ENCODE peak calls at places on chromosomes 16 and 17, in four cellular contexts. E is stimulated activated CD4-positive, alpha-beta T cell treated with anti-CD3 and anti-CD28 coated beads, Interleukin-15, amount 100 ng/mL, for 1 hour; R is pons; L is T-helper 1 cell. I is an unnamed sample.

GRCh38 chr17:3768786-3769185 is 32.2 kb downstream of the ITGAE start:
- DNase-seq in E (no peak), R (no peak), L (no peak), I (peak; percentile 48)

GRCh38 chr16:75471723-75472634 is 7.5 kb upstream of the TMEM170A start:
- DNase-seq in R (peak; percentile 86), E (peak; percentile 7), L (peak; percentile 32), I (peak; percentile 17)

GRCh38 chr17:42111901-42112551 is 488 bp downstream of the DHX58 start:
- DNase-seq in R (peak; percentile 29), E (no peak), L (peak; percentile 34), I (peak; percentile 74)

GRCh38 chr16:27642753-27643152 is 92.8 kb downstream of the KATNIP start:
- DNase-seq in L (no peak), E (no peak), R (peak; percentile 5), I (no peak)

GRCh38 chr16:76500006-76500405 is 222.8 kb downstream of the CNTNAP4 start:
- DNase-seq in L (no peak), E (no peak), R (no peak), I (peak; percentile 69)

GRCh38 chr16:67177743-67178699 is 5.7 kb downstream of the MATCAP1 start:
- DNase-seq in L (peak; percentile 65), E (no peak), R (no peak), I (peak; percentile 93)

GRCh38 chr17:41308251-41308917 is 725 bp downstream of the KRTAP16-1 start:
- DNase-seq in E (peak; percentile 71), R (peak; percentile 34), L (peak; percentile 99), I (peak; percentile 67)

GRCh38 chr16:80720759-80721470 is 83.5 kb downstream of the CDYL2 start:
- DNase-seq in L (no peak), E (no peak), R (no peak), I (no peak)

GRCh38 chr16:10868562-10869469 is 8.2 kb upstream of the CIITA start:
- DNase-seq in L (peak; percentile 63), E (no peak), R (peak; percentile 81), I (peak; percentile 77)

GRCh38 chr16:29862383-29862883 is 593 bp downstream of the CDIPT start:
- DNase-seq in E (no peak), L (no peak), R (peak; percentile 25), I (no peak)

GRCh38 chr17:71866095-71866494 is 254.7 kb upstream of the SOX9 start:
- DNase-seq in L (no peak), R (no peak), E (no peak), I (no peak)

GRCh38 chr17:66755101-66755943 is 79.6 kb upstream of the CACNG5 start:
- DNase-seq in R (no peak), L (no peak), E (no peak), I (peak; percentile 69)

GRCh38 chr16:21247376-21247775 is 13.9 kb downstream of the ANKS4B start:
- DNase-seq in L (no peak), E (no peak), R (no peak), I (no peak)

GRCh38 chr17:58487589-58488427 is at the start of gene HSF5:
- DNase-seq in R (no peak), E (peak; percentile 58), L (peak; percentile 85), I (peak; percentile 90)

GRCh38 chr16:2043296-2043979 is 4.2 kb downstream of the NTHL1 start:
- DNase-seq in E (no peak), R (no peak), L (no peak), I (peak; percentile 82)

GRCh38 chr17:10050597-10051101 is 145.6 kb upstream of the RCVRN start:
- DNase-seq in R (peak; percentile 79), E (no peak), L (no peak), I (no peak)

GRCh38 chr17:32517982-32518381 is 31.2 kb downstream of the CDK5R1 start:
- DNase-seq in L (no peak), R (no peak), E (no peak), I (no peak)

GRCh38 chr17:78450696-78451344 is 72.4 kb downstream of the PGS1 start:
- DNase-seq in L (no peak), E (no peak), R (no peak), I (peak; percentile 48)

GRCh38 chr17:21377821-21378396 is 1.8 kb downstream of the KCNJ12 start:
- DNase-seq in R (no peak), L (no peak), E (no peak), I (peak; percentile 61)

GRCh38 chr17:76556759-76557367 is 17.0 kb downstream of the PRCD start:
- DNase-seq in R (no peak), E (no peak), L (peak; percentile 22), I (peak; percentile 88)

GRCh38 chr17:21170829-21171228 is 43.1 kb downstream of the TMEM11 start:
- DNase-seq in E (no peak), L (no peak), R (no peak), I (no peak)

I was measured in left lung.